ENCODE peak calls at places on chromosome 9, in ten cellular contexts. D is CD8-positive, alpha-beta T cell; X is heart right ventricle; M is gastrocnemius medialis; J is choroid plexus epithelial cell; V is IMR-90; E is astrocyte of the cerebellum; B is HepG2; Q is upper lobe of right lung; A is AG04450. P is an unnamed sample.

GRCh38 chr9:113578877-113579269 is 115.3 kb downstream of the RGS3 start:
- DNase-seq in E (peak), B (no peak), A (no peak), D (peak), M (no peak), X (no peak), V (peak), J (peak), Q (peak), P (peak)

GRCh38 chr9:136346927-136347465 is 16.5 kb downstream of the DNLZ start:
- DNase-seq in B (no peak), E (no peak), X (no peak), M (no peak), A (no peak), V (no peak), D (no peak), J (no peak), Q (no peak), P (no peak)

GRCh38 chr9:137797206-137798120 is 80.1 kb upstream of the CACNA1B start:
- DNase-seq in X (no peak), A (no peak), M (no peak), B (no peak), Q (no peak), D (no peak), E (no peak), J (no peak), V (no peak), P (no peak)

GRCh38 chr9:92679413-92680165 is 9.7 kb upstream of the IPPK start:
- DNase-seq in D (no peak), Q (no peak), B (no peak), A (no peak), E (no peak), X (no peak), V (no peak), J (no peak), M (no peak), P (no peak)

GRCh38 chr9:4207881-4208615 is 91.8 kb downstream of the GLIS3 start:
- DNase-seq in V (peak), M (no peak), D (no peak), X (peak), J (peak), Q (no peak), E (no peak), B (no peak), A (no peak), P (peak)

GRCh38 chr9:4970970-4971641 is 14.0 kb upstream of the JAK2 start:
- DNase-seq in Q (no peak), X (no peak), E (no peak), B (no peak), M (no peak), V (no peak), J (no peak), D (no peak), A (no peak), P (no peak)

GRCh38 chr9:69572611-69573010 is 99.6 kb downstream of the APBA1 start:
- DNase-seq in Q (no peak), E (no peak), V (no peak), A (no peak), B (no peak), M (no peak), J (peak), D (no peak), X (no peak), P (no peak)

GRCh38 chr9:123959787-123960186 is 29.9 kb upstream of the DENND1A start:
- DNase-seq in D (no peak), J (peak), A (no peak), X (no peak), E (no peak), Q (no peak), B (no peak), V (no peak), M (no peak), P (no peak)

GRCh38 chr9:121889990-121890563 is 203.0 kb downstream of the TTLL11 start:
- DNase-seq in B (no peak), D (no peak), Q (no peak), M (no peak), A (no peak), V (peak), J (peak), E (no peak), X (no peak), P (no peak)

GRCh38 chr9:126343271-126343700 is 16.7 kb downstream of the MVB12B start:
- DNase-seq in Q (no peak), M (no peak), A (no peak), J (no peak), X (no peak), V (no peak), B (peak), D (no peak), E (no peak), P (no peak)

GRCh38 chr9:5958273-5958672 is 57.2 kb downstream of the RANBP6 start:
- DNase-seq in J (no peak), V (no peak), Q (no peak), M (no peak), A (no peak), B (no peak), X (no peak), E (no peak), D (no peak), P (no peak)

GRCh38 chr9:74499111-74499601 is 2.0 kb downstream of the RORB start:
- DNase-seq in J (peak), D (no peak), M (no peak), E (no peak), B (no peak), X (no peak), V (no peak), A (no peak), Q (no peak), P (no peak)

GRCh38 chr9:101706261-101706798 is 32.1 kb downstream of the GRIN3A start:
- DNase-seq in D (no peak), A (no peak), Q (no peak), E (no peak), J (no peak), V (no peak), B (no peak), M (no peak), X (no peak), P (no peak)

GRCh38 chr9:22529426-22530199 is 83.0 kb downstream of the DMRTA1 start:
- DNase-seq in A (no peak), V (no peak), J (peak), D (no peak), B (no peak), E (no peak), Q (no peak), M (no peak), X (no peak), P (no peak)

GRCh38 chr9:22528485-22528884 is 81.9 kb downstream of the DMRTA1 start:
- DNase-seq in M (peak), X (no peak), D (no peak), Q (no peak), E (peak), B (no peak), J (peak), V (peak), A (peak), P (no peak)
- TF ChIP-seq CTCF in M (peak), X (no peak), D (no peak), Q (peak), E (peak), B (no peak), J (peak), V (peak), A (peak), P (peak)

GRCh38 chr9:21402387-21403247 is 6.3 kb upstream of the IFNA8 start:
- DNase-seq in E (no peak), J (no peak), B (no peak), X (no peak), Q (no peak), M (no peak), V (no peak), D (peak), A (no peak), P (no peak)
- H3K4me3 ChIP-seq in E (peak), J (no peak), B (no peak), X (peak), Q (peak), M (peak), V (no peak), D (peak), A (peak), P (peak)

GRCh38 chr9:2749485-2749884 is 32.2 kb downstream of the KCNV2 start:
- DNase-seq in M (no peak), B (no peak), Q (no peak), A (no peak), X (no peak), E (no peak), V (peak), J (peak), D (no peak), P (no peak)
- TF ChIP-seq CTCF in M (no peak), B (no peak), Q (no peak), A (no peak), X (no peak), E (no peak), V (no peak), J (no peak), D (no peak), P (no peak)

GRCh38 chr9:33750307-33750838 is 45.0 kb upstream of the PRSS3 start:
- DNase-seq in E (no peak), M (no peak), X (no peak), Q (no peak), A (no peak), D (peak), V (peak), B (no peak), J (peak), P (no peak)
- H3K4me3 ChIP-seq in E (peak), M (no peak), X (no peak), Q (no peak), A (peak), D (no peak), V (peak), B (no peak), J (peak), P (peak)

DNA sequence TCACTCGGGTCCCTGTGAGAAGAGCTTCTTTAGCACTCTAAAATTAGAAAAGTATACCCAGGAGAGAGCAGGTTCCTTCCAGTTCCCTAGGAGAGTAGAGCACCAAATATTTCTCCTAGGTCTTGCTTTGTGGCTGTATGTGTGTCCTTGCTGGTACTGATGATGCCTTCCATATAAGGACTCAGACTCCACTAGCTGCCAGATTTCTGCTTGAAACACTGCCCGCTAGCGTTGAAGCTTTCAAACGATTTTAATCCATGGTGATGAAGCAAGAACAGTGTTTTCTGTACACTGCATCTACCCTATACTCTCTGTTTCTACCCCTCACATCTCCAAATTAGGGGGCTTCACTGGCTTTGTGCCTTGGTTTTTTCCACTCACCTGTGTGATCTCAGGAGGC is 2.4 kb upstream of the SMC2 start:
- DNase-seq in B (peak), M (peak), X (peak), E (peak), A (peak), D (no peak), V (peak), J (peak), Q (no peak), P (no peak)
- TF ChIP-seq CTCF in B (no peak), M (peak), X (peak), E (peak), A (peak), D (no peak), V (peak), J (no peak), Q (peak), P (peak)

GRCh38 chr9:133367778-133368177 is 8.1 kb downstream of the SURF4 start:
- DNase-seq in A (no peak), B (no peak), M (no peak), V (no peak), J (no peak), D (no peak), Q (no peak), X (no peak), E (no peak), P (no peak)

GRCh38 chr9:133370680-133371079 is 5.2 kb downstream of the SURF4 start:
- DNase-seq in M (no peak), E (no peak), D (peak), V (no peak), J (no peak), A (no peak), B (no peak), X (no peak), Q (no peak), P (no peak)

GRCh38 chr9:133369923-133370322 is 5.9 kb downstream of the SURF4 start:
- DNase-seq in A (no peak), Q (no peak), E (no peak), D (no peak), J (no peak), V (no peak), B (no peak), M (no peak), X (no peak), P (no peak)

GRCh38 chr9:133368249-133368881 is 7.5 kb downstream of the SURF4 start:
- DNase-seq in D (no peak), E (no peak), A (no peak), V (no peak), J (peak), M (no peak), Q (no peak), B (no peak), X (no peak), P (no peak)

GRCh38 chr9:133369419-133369818 is 6.4 kb downstream of the SURF4 start:
- DNase-seq in A (no peak), B (no peak), V (no peak), E (no peak), M (no peak), Q (no peak), X (no peak), J (no peak), D (no peak), P (no peak)
- H3K4me3 ChIP-seq in A (no peak), B (no peak), V (no peak), E (no peak), M (no peak), Q (no peak), X (no peak), J (no peak), D (no peak), P (no peak)

DNA sequence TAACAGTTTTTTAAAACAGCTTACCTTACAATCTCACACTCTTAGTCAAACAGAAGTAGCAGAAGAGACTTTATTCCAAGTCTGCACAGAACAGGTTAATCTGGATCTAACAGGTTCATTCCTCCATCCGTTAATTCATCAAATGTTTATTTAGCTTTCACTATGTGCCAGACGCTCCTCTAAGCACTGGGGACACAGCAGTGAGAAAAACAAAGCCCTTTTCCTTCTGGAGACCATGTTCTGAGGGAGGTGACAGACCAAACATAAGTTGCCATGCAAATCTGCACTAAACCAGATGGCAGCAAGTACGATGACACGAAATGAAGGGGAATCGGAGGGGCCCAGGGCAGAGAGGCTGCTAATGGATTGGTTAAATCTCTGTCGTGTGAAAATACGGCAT is 17.1 kb upstream of the GLIPR2 start:
- DNase-seq in Q (no peak), M (no peak), B (no peak), V (no peak), A (no peak), J (no peak), E (no peak), X (no peak), D (no peak), P (no peak)
- TF ChIP-seq CTCF in Q (no peak), M (no peak), B (no peak), V (no peak), A (no peak), J (no peak), E (no peak), X (no peak), D (no peak), P (no peak)

GRCh38 chr9:71249729-71250317 is 128.4 kb upstream of the TRPM3 start:
- DNase-seq in M (no peak), J (peak), V (peak), Q (no peak), D (no peak), B (peak), E (peak), A (peak), X (peak), P (peak)
- H3K4me3 ChIP-seq in M (no peak), J (no peak), V (no peak), Q (no peak), D (no peak), B (no peak), E (no peak), A (no peak), X (no peak), P (no peak)

GRCh38 chr9:95073042-95073607 is 244.4 kb downstream of the FANCC start:
- DNase-seq in A (no peak), X (no peak), Q (peak), V (no peak), B (peak), J (peak), M (peak), D (no peak), E (no peak), P (no peak)
- TF ChIP-seq CTCF in A (peak), X (peak), Q (no peak), V (peak), B (peak), J (peak), M (peak), D (no peak), E (peak), P (peak)

GRCh38 chr9:134375430-134376385 is 49.5 kb downstream of the RXRA start:
- DNase-seq in J (peak), B (no peak), D (no peak), M (peak), Q (no peak), X (peak), V (no peak), A (no peak), E (peak), P (no peak)
- H3K4me3 ChIP-seq in J (no peak), B (no peak), D (no peak), M (peak), Q (no peak), X (peak), V (no peak), A (no peak), E (no peak), P (no peak)

P was measured in epithelial cell of proximal tubule.